ENCODE peak calls at places on chromosomes 7 and 10, in six cellular contexts. One of them, this sample, is unnamed.

GRCh38 chr10:71848325-71849277 is 2.5 kb downstream of the PSAP start:
- DNase-seq in K562: no peak
- DNase-seq in HepG2: peak
- DNase-seq in H1: no peak
- DNase-seq in GM12878: no peak
- DNase-seq in SK-N-SH: no peak
- DNase-seq in this sample: no peak

GRCh38 chr7:155457544-155458316 is at the start of gene EN2:
- DNase-seq in SK-N-SH: peak
- DNase-seq in H1: no peak
- DNase-seq in HepG2: no peak
- DNase-seq in K562: no peak
- DNase-seq in GM12878: no peak
- DNase-seq in this sample: no peak

GRCh38 chr7:76262683-76263402 is 39.6 kb upstream of the HSPB1 start:
- DNase-seq in SK-N-SH: peak
- DNase-seq in K562: peak
- DNase-seq in GM12878: no peak
- DNase-seq in H1: peak
- DNase-seq in HepG2: peak
- DNase-seq in this sample: peak

GRCh38 chr10:112435013-112435619 is 11.6 kb downstream of the ZDHHC6 start:
- DNase-seq in SK-N-SH: no peak
- DNase-seq in HepG2: peak
- DNase-seq in H1: no peak
- DNase-seq in GM12878: no peak
- DNase-seq in K562: peak
- DNase-seq in this sample: peak

GRCh38 chr10:116270691-116271592 is 2.1 kb downstream of the GFRA1 start:
- DNase-seq in HepG2: no peak
- DNase-seq in SK-N-SH: peak
- DNase-seq in GM12878: no peak
- DNase-seq in K562: no peak
- DNase-seq in H1: no peak
- DNase-seq in this sample: no peak

GRCh38 chr7:22841954-22842353 is 19.3 kb upstream of the TOMM7 start:
- DNase-seq in GM12878: no peak
- DNase-seq in H1: no peak
- DNase-seq in K562: no peak
- DNase-seq in SK-N-SH: no peak
- DNase-seq in HepG2: no peak
- DNase-seq in this sample: no peak

GRCh38 chr10:93873427-93874115 is 20.2 kb upstream of the SLC35G1 start:
- DNase-seq in GM12878: no peak
- DNase-seq in K562: peak
- DNase-seq in H1: no peak
- DNase-seq in SK-N-SH: no peak
- DNase-seq in HepG2: no peak
- DNase-seq in this sample: no peak

GRCh38 chr10:1402016-1402820 is 335.1 kb downstream of the ADARB2 start:
- DNase-seq in H1: no peak
- DNase-seq in K562: no peak
- DNase-seq in SK-N-SH: peak
- DNase-seq in HepG2: no peak
- DNase-seq in GM12878: no peak
- DNase-seq in this sample: no peak

GRCh38 chr10:53601260-53601875 is 828.8 kb upstream of the MBL2 start:
- DNase-seq in GM12878: no peak
- DNase-seq in H1: no peak
- DNase-seq in K562: peak
- DNase-seq in SK-N-SH: peak
- DNase-seq in HepG2: peak
- DNase-seq in this sample: peak

GRCh38 chr7:77580762-77581350 is 43.8 kb downstream of the PTPN12 start:
- DNase-seq in HepG2: no peak
- DNase-seq in SK-N-SH: no peak
- DNase-seq in GM12878: no peak
- DNase-seq in H1: no peak
- DNase-seq in K562: no peak
- DNase-seq in this sample: no peak

GRCh38 chr10:100742067-100742771 is 3.2 kb upstream of the PAX2 start:
- DNase-seq in GM12878: no peak
- DNase-seq in SK-N-SH: peak
- DNase-seq in K562: no peak
- DNase-seq in H1: no peak
- DNase-seq in HepG2: no peak
- DNase-seq in this sample: no peak
- TF ChIP-seq YY1 in GM12878: no peak
- TF ChIP-seq YY1 in SK-N-SH: no peak
- TF ChIP-seq YY1 in K562: no peak
- TF ChIP-seq YY1 in H1: no peak
- TF ChIP-seq YY1 in HepG2: no peak
- TF ChIP-seq YY1 in this sample: no peak

DNA sequence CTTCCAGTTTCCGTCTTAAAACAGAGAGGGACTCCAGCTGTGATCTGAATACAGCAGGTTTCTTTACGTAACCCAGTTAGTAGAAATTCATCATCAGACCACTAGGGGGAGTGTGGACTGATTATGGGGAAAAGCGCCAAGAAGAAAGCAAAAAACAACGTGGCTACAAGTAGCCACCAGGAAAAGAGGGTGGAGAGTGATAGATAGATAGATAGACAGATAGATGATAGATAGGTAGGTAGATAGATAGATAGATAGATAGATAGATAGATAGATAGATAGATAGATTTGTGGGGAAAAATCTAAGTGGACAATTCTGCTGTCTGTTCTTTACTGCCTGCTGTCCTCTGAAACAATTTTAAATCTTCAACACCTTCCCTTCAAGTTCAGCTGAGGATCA is 12.7 kb upstream of the AKR1B10 start:
- DNase-seq in SK-N-SH: peak
- DNase-seq in H1: no peak
- DNase-seq in K562: peak
- DNase-seq in HepG2: peak
- DNase-seq in GM12878: peak
- DNase-seq in this sample: peak
- TF ChIP-seq RAD21 in SK-N-SH: peak
- TF ChIP-seq RAD21 in H1: peak
- TF ChIP-seq RAD21 in K562: peak
- TF ChIP-seq RAD21 in HepG2: no peak
- TF ChIP-seq RAD21 in GM12878: peak
- TF ChIP-seq RAD21 in this sample: peak

DNA sequence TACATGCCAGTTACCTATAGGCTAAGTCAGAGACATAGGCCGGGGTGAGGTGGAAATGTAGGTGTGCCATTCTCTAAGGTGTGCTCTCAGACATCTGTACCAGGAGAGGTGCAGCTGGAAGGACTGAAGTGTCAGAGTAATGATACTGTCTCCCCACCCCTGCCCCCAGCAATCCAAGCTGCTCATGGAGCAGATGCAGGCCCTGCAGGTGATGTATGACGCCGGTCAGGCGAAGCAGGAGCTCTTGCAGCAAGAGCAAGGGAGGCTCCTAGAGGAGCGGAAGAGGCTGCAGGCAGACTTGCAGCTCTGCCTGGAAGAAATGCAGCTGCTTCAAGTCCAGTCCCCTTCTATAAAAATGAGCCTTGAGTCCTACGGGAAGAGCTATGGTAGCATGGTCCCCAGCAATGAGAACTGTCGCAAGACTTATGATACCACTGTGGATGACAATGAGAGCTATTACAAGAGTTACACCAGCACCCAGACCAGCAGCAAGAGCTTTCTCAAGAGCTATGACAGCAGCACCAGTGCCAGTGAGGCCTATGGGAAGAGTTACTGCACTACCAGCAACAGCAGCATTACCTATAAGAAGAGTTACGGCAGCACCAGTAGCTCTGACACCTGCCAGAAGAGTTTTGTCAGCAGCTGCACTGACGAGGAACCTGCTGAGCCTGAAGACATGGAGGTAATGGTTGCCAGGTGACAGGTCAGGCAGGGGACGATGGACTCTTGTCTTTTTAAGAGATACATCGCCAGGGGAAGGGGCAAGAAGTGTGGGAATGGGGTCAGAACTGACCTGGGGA is 18.4 kb upstream of the FLNC start:
- DNase-seq in HepG2: no peak
- DNase-seq in SK-N-SH: no peak
- DNase-seq in GM12878: no peak
- DNase-seq in H1: no peak
- DNase-seq in K562: no peak
- DNase-seq in this sample: no peak
- TF ChIP-seq YY1 in HepG2: no peak
- TF ChIP-seq YY1 in SK-N-SH: no peak
- TF ChIP-seq YY1 in GM12878: no peak
- TF ChIP-seq YY1 in H1: no peak
- TF ChIP-seq YY1 in K562: no peak
- TF ChIP-seq YY1 in this sample: no peak

GRCh38 chr10:118596426-118597124 is 1.1 kb upstream of the PRLHR start:
- DNase-seq in HepG2: no peak
- DNase-seq in H1: no peak
- DNase-seq in SK-N-SH: peak
- DNase-seq in GM12878: no peak
- DNase-seq in K562: no peak
- DNase-seq in this sample: no peak

GRCh38 chr10:118595064-118595420 is 406 bp downstream of the PRLHR start:
- DNase-seq in HepG2: no peak
- DNase-seq in K562: no peak
- DNase-seq in GM12878: no peak
- DNase-seq in SK-N-SH: peak
- DNase-seq in H1: no peak
- DNase-seq in this sample: no peak

GRCh38 chr10:118595598-118596425 is at the start of gene PRLHR:
- DNase-seq in HepG2: no peak
- DNase-seq in K562: peak
- DNase-seq in GM12878: no peak
- DNase-seq in SK-N-SH: peak
- DNase-seq in H1: no peak
- DNase-seq in this sample: no peak

GRCh38 chr10:118592675-118593330 is 2.6 kb downstream of the PRLHR start:
- DNase-seq in SK-N-SH: no peak
- DNase-seq in K562: no peak
- DNase-seq in H1: no peak
- DNase-seq in HepG2: no peak
- DNase-seq in GM12878: no peak
- DNase-seq in this sample: no peak

GRCh38 chr10:118594392-118595063 is 920 bp downstream of the PRLHR start:
- DNase-seq in HepG2: no peak
- DNase-seq in K562: peak
- DNase-seq in GM12878: no peak
- DNase-seq in SK-N-SH: peak
- DNase-seq in H1: peak
- DNase-seq in this sample: no peak
- TF ChIP-seq RAD21 in HepG2: peak
- TF ChIP-seq RAD21 in K562: no peak
- TF ChIP-seq RAD21 in GM12878: no peak
- TF ChIP-seq RAD21 in SK-N-SH: no peak
- TF ChIP-seq RAD21 in H1: peak
- TF ChIP-seq RAD21 in this sample: peak

DNA sequence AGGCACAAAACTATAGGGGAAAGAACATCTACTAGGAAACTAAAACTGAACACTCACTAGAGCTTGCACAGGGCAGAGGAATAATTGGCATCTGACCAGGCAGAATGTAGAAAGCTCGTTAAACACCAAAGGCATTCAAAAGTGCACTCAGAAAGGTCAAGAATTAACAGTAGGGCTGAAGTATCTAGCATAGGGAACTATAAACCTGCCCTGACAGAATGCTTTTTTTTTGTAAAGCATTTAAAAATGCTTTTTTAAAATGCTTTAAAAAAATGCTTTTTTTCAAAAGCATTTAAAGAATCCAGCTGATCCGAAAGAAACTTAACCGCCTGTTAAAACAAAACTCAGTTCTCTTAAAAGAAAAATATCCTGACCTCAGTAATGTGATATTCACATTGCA is 74.6 kb upstream of the EGFR start:
- DNase-seq in SK-N-SH: no peak
- DNase-seq in K562: no peak
- DNase-seq in GM12878: no peak
- DNase-seq in HepG2: no peak
- DNase-seq in H1: no peak
- DNase-seq in this sample: no peak
- TF ChIP-seq YY1 in SK-N-SH: no peak
- TF ChIP-seq YY1 in K562: no peak
- TF ChIP-seq YY1 in GM12878: no peak
- TF ChIP-seq YY1 in HepG2: no peak
- TF ChIP-seq YY1 in H1: no peak
- TF ChIP-seq YY1 in this sample: no peak

DNA sequence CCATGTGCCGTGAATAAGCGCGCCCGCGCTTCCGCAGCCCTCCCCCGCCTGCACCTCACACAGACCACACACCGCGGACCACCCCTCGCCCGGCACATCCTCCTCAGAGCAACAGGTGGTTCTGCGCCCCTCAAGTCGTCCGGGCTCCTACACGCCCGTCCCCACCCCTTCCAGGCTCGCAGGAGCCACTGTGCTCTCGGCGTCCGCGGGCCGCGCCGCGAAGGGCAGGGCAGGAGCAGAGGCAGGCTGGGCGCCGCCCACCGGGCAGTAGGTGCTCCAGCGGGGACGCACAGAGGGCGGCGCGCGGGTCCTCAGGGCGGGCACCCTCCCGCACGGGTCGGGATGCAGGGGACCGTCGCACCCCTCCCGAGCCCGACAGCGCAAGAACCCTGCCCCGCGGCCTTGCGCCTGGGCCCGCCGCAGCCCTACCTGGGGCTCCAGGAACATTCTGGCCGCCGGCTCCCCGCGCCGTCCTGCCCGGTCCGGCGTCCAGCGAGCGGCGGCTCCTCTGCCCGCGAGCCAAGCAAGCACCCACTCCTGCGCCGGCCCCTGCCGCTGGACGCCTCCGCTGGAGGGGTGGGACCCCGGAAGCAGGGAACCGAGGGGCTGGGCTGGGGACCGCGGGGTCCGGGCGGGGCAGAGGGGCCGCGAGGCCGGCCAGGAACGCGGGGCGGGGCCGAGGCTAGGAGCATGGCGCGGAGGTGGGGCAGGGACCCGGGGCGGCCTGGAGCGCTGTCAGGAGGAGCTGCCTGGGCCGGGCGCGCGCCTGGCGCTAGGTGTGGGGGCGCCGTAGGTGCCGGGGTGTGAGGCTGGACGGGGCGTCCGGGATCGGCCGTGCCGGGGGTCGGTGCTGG is 37.4 kb downstream of the RASGEF1A start:
- DNase-seq in SK-N-SH: peak
- DNase-seq in HepG2: no peak
- DNase-seq in K562: no peak
- DNase-seq in H1: no peak
- DNase-seq in GM12878: no peak
- DNase-seq in this sample: no peak
- TF ChIP-seq RAD21 in SK-N-SH: no peak
- TF ChIP-seq RAD21 in HepG2: no peak
- TF ChIP-seq RAD21 in K562: no peak
- TF ChIP-seq RAD21 in H1: no peak
- TF ChIP-seq RAD21 in GM12878: no peak
- TF ChIP-seq RAD21 in this sample: no peak

GRCh38 chr10:97960269-97960869 is 70.1 kb downstream of the CRTAC1 start:
- DNase-seq in SK-N-SH: no peak
- DNase-seq in HepG2: no peak
- DNase-seq in H1: no peak
- DNase-seq in K562: no peak
- DNase-seq in GM12878: no peak
- DNase-seq in this sample: no peak

GRCh38 chr10:97961979-97962378 is 68.4 kb downstream of the CRTAC1 start:
- DNase-seq in GM12878: no peak
- DNase-seq in H1: no peak
- DNase-seq in HepG2: no peak
- DNase-seq in K562: no peak
- DNase-seq in SK-N-SH: no peak
- DNase-seq in this sample: no peak
- TF ChIP-seq YY1 in GM12878: no peak
- TF ChIP-seq YY1 in H1: no peak
- TF ChIP-seq YY1 in HepG2: no peak
- TF ChIP-seq YY1 in K562: no peak
- TF ChIP-seq YY1 in SK-N-SH: no peak
- TF ChIP-seq YY1 in this sample: no peak